ENCODE peak calls at places on chromosome 17, in four cellular contexts. L is neuronal stem cell, N is H9, K is H1. A is an unnamed sample.

GRCh38 chr17:55433629-55434422 is 12.2 kb upstream of the MMD start:
- DNase-seq in L (no peak), N (no peak), K (no peak), A (peak; percentile 96)

GRCh38 chr17:44187131-44187899 is 543 bp downstream of the TMUB2 start:
- DNase-seq in L (no peak), N (no peak), K (peak; percentile 63), A (peak; percentile 46)

GRCh38 chr17:73593249-73593965 is 50.8 kb downstream of the SDK2 start:
- DNase-seq in L (no peak), N (no peak), K (no peak), A (no peak)

GRCh38 chr17:58913971-58914769 is 158.5 kb downstream of the PPM1E start:
- DNase-seq in L (no peak), N (no peak), K (no peak), A (peak; percentile 51)

GRCh38 chr17:5241861-5242671 is 7.4 kb upstream of the SCIMP start:
- DNase-seq in L (no peak), N (no peak), K (no peak), A (no peak)

GRCh38 chr17:3968017-3968416 is 3.8 kb upstream of the ATP2A3 start:
- DNase-seq in L (no peak), N (no peak), K (no peak), A (no peak)

GRCh38 chr17:64196626-64197025 is 66.4 kb downstream of the TEX2 start:
- DNase-seq in L (no peak), N (no peak), K (no peak), A (peak; percentile 88)

GRCh38 chr17:64153565-64153964 is 23.6 kb upstream of the ERN1 start:
- DNase-seq in L (no peak), N (no peak), K (no peak), A (no peak)

GRCh38 chr17:48374650-48375230 is 55.3 kb downstream of the SKAP1 start:
- DNase-seq in L (no peak), N (peak; percentile 74), K (peak; percentile 74), A (no peak)

GRCh38 chr17:40518401-40519088 is 17.1 kb upstream of the TNS4 start:
- DNase-seq in L (no peak), N (peak; percentile 73), K (no peak), A (no peak)

GRCh38 chr17:6393368-6393952 is 41.5 kb downstream of the AIPL1 start:
- DNase-seq in L (no peak), N (no peak), K (no peak), A (no peak)

GRCh38 chr17:9837551-9838471 is 12.1 kb downstream of the GLP2R start:
- DNase-seq in L (no peak), N (peak; percentile 38), K (no peak), A (peak; percentile 85)

GRCh38 chr17:61574542-61575351 is 16.3 kb downstream of the NACA2 start:
- DNase-seq in L (peak; percentile 14), N (peak; percentile 53), K (no peak), A (peak; percentile 65)

GRCh38 chr17:68840073-68840472 is 115.1 kb downstream of the ABCA8 start:
- DNase-seq in L (no peak), N (no peak), K (no peak), A (no peak)

GRCh38 chr17:42457107-42457787 is 1.4 kb upstream of the ATP6V0A1 start:
- DNase-seq in L (no peak), N (no peak), K (no peak), A (no peak)

GRCh38 chr17:61124562-61124961 is 275.1 kb upstream of the TBX2 start:
- DNase-seq in L (no peak), N (no peak), K (no peak), A (no peak)

GRCh38 chr17:17313350-17313991 is 10.3 kb downstream of the NT5M start:
- DNase-seq in L (no peak), N (peak; percentile 91), K (peak; percentile 79), A (no peak)

GRCh38 chr17:20085283-20085875 is 76.2 kb downstream of the SPECC1 start:
- DNase-seq in L (no peak), N (no peak), K (no peak), A (no peak)

GRCh38 chr17:20703781-20704180 is 124.3 kb downstream of the CDRT15L2 start:
- DNase-seq in L (no peak), N (no peak), K (no peak), A (no peak)

GRCh38 chr17:41322264-41322902 is 6.9 kb upstream of the KRTAP17-1 start:
- DNase-seq in L (peak; percentile 18), N (no peak), K (no peak), A (peak; percentile 79)

GRCh38 chr17:30336369-30337171 is 2.7 kb upstream of the TMIGD1 start:
- DNase-seq in L (peak; percentile 29), N (peak; percentile 80), K (peak; percentile 63), A (peak; percentile 59)

GRCh38 chr17:2412561-2413021 is 11.7 kb upstream of the MNT start:
- DNase-seq in L (no peak), N (peak; percentile 81), K (peak; percentile 57), A (no peak)

GRCh38 chr17:56358651-56359050 is 205.4 kb downstream of the ANKFN1 start:
- DNase-seq in L (no peak), N (no peak), K (no peak), A (peak; percentile 32)

GRCh38 chr17:807146-808002 is 25.2 kb downstream of the MRM3 start:
- DNase-seq in L (no peak), N (no peak), K (no peak), A (no peak)

GRCh38 chr17:64448665-64449512 is at the start of gene MILR1:
- DNase-seq in L (no peak), N (no peak), K (no peak), A (peak; percentile 65)

GRCh38 chr17:54347495-54347894 is 524.8 kb downstream of the KIF2B start:
- DNase-seq in L (no peak), N (no peak), K (no peak), A (no peak)

GRCh38 chr17:54353789-54354525 is 531.2 kb downstream of the KIF2B start:
- DNase-seq in L (no peak), N (no peak), K (no peak), A (no peak)

GRCh38 chr17:54348234-54348633 is 525.5 kb downstream of the KIF2B start:
- DNase-seq in L (no peak), N (no peak), K (no peak), A (no peak)
- H3K18ac ChIP-seq in L (no peak overlapping the region), N (no peak overlapping the region), K (no peak overlapping the region), A (no peak overlapping the region)

DNA sequence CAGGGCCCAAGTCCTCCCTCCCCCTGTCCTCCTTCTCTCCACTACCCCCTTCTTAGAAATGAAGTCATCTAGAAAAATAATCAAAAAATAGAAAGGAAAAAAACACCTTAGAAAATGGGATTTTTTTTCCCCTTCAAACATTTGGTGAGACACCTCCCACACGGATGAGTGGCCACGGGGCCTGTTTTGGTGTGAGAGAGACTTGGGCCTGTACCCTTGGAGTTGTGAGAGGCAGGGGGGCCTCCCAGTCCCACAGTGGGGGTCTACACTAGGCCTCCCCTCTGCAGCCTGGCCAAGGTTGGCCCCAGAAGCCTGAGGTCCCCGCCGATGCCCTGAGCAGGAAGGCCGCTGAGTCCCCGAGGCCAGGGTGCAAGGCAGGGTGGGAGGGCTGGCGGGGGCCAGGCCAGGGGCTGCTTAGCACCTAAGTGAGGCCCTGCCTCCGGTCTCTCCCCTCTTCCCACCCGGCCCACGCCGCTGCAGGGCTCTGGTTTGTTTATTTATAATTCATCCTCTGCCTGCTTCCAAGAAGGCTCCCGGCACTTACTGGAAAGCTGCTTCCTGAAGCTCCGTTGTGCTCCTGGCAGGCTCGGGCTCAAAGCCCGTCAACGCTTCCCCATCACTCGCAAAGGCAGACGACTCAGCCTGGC is 26.4 kb downstream of the NPTX1 start:
- DNase-seq in L (no peak), N (no peak), K (no peak), A (peak; percentile 75)
- H3K18ac ChIP-seq in L (no peak overlapping the region), N (no peak overlapping the region), K (no peak overlapping the region), A (peak overlapping the region; percentile 69)

GRCh38 chr17:39199673-39199985 is 454 bp upstream of the RPL19 start:
- DNase-seq in L (no peak), N (no peak), K (no peak), A (no peak)

GRCh38 chr17:39197380-39198185 is at the start of gene CACNB1:
- DNase-seq in L (peak; percentile 79), N (peak; percentile 95), K (peak; percentile 85), A (peak; percentile 65)

GRCh38 chr17:39196820-39197331 is 593 bp downstream of the CACNB1 start:
- DNase-seq in L (no peak), N (peak; percentile 73), K (peak; percentile 52), A (no peak)

GRCh38 chr17:39196191-39196819 is 1.2 kb downstream of the CACNB1 start:
- DNase-seq in L (no peak), N (peak; percentile 39), K (no peak), A (no peak)

DNA sequence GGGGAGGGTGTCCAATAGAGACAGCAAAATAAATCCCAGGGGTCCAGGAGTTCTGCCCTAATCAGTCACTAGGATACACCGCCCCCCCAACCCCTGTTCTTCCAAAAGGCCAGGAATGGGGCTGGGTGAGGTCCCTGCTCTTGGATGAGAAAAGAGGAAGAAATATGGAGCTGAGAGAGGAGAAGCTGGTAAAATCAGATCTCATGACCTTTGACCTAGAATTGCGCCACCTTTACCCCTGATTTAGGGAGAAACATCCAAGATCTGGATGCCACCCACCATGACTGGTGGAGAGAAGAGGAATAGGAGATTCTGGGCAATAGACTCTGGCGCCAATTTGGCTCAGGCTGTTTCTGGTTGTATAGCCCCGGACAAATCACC is 707 bp upstream of the CACNB1 start:
- DNase-seq in L (peak; percentile 33), N (no peak), K (no peak), A (no peak)
- H3K18ac ChIP-seq in L (no peak overlapping the region), N (no peak overlapping the region), K (no peak overlapping the region), A (no peak overlapping the region)

GRCh38 chr17:72578817-72579470 is 458.1 kb downstream of the SOX9 start:
- DNase-seq in L (no peak), N (no peak), K (no peak), A (no peak)
- H3K18ac ChIP-seq in L (peak overlapping the region; percentile 71), N (no peak overlapping the region), K (no peak overlapping the region), A (no peak overlapping the region)

GRCh38 chr17:7909080-7909479 is 7.0 kb downstream of the RNF227 start:
- DNase-seq in L (no peak), N (no peak), K (no peak), A (no peak)
- H3K18ac ChIP-seq in L (no peak overlapping the region), N (no peak overlapping the region), K (no peak overlapping the region), A (no peak overlapping the region)

GRCh38 chr17:57530508-57530907 is 214.6 kb downstream of the CCDC182 start:
- DNase-seq in L (no peak), N (no peak), K (no peak), A (peak; percentile 24)
- H3K18ac ChIP-seq in L (peak overlapping the region; percentile 5), N (no peak overlapping the region), K (no peak overlapping the region), A (no peak overlapping the region)